ENCODE peak calls at places on chromosomes 7 and 10, in nine cellular contexts. One of them, this sample, is unnamed.
A peak's percentile ranks its signal among the peaks of the same experiment; 100 is the strongest.

GRCh38 chr7:100126239-100126930 is 382 bp upstream of the MBLAC1 start:
- DNase-seq in progenitor cell of endocrine pancreas: no peak
- DNase-seq in fibroblast of lung: no peak
- DNase-seq in Panc1: no peak
- DNase-seq in neural progenitor cell: no peak
- DNase-seq in heart right ventricle: no peak
- DNase-seq in WTC11: no peak
- DNase-seq in cardiac muscle cell: no peak
- DNase-seq in SK-N-SH: no peak
- DNase-seq in this sample: no peak

GRCh38 chr10:11866199-11866925 is 43.2 kb downstream of the PROSER2 start:
- DNase-seq in progenitor cell of endocrine pancreas: no peak
- DNase-seq in fibroblast of lung: no peak
- DNase-seq in Panc1: no peak
- DNase-seq in neural progenitor cell: no peak
- DNase-seq in heart right ventricle: no peak
- DNase-seq in WTC11: no peak
- DNase-seq in cardiac muscle cell: no peak
- DNase-seq in SK-N-SH: no peak
- DNase-seq in this sample: no peak

GRCh38 chr10:84291389-84291788 is 37.0 kb upstream of the CCSER2 start:
- DNase-seq in progenitor cell of endocrine pancreas: peak; percentile 28
- DNase-seq in fibroblast of lung: peak; percentile 69
- DNase-seq in Panc1: no peak
- DNase-seq in neural progenitor cell: peak; percentile 83
- DNase-seq in heart right ventricle: peak; percentile 18
- DNase-seq in WTC11: peak; percentile 48
- DNase-seq in cardiac muscle cell: peak; percentile 73
- DNase-seq in SK-N-SH: no peak
- DNase-seq in this sample: no peak

GRCh38 chr7:15462721-15463389 is 99.0 kb downstream of the AGMO start:
- DNase-seq in progenitor cell of endocrine pancreas: no peak
- DNase-seq in fibroblast of lung: peak; percentile 9
- DNase-seq in Panc1: no peak
- DNase-seq in neural progenitor cell: no peak
- DNase-seq in heart right ventricle: no peak
- DNase-seq in WTC11: no peak
- DNase-seq in cardiac muscle cell: no peak
- DNase-seq in SK-N-SH: no peak
- DNase-seq in this sample: no peak

GRCh38 chr7:3164363-3164762 is 120.7 kb upstream of the CARD11 start:
- DNase-seq in progenitor cell of endocrine pancreas: no peak
- DNase-seq in fibroblast of lung: peak; percentile 16
- DNase-seq in Panc1: no peak
- DNase-seq in neural progenitor cell: peak; percentile 45
- DNase-seq in heart right ventricle: peak; percentile 34
- DNase-seq in WTC11: no peak
- DNase-seq in cardiac muscle cell: no peak
- DNase-seq in SK-N-SH: no peak
- DNase-seq in this sample: no peak

GRCh38 chr10:13803566-13804554 is 217.1 kb downstream of the PRPF18 start:
- DNase-seq in progenitor cell of endocrine pancreas: no peak
- DNase-seq in fibroblast of lung: peak; percentile 62
- DNase-seq in Panc1: no peak
- DNase-seq in neural progenitor cell: no peak
- DNase-seq in heart right ventricle: no peak
- DNase-seq in WTC11: no peak
- DNase-seq in cardiac muscle cell: no peak
- DNase-seq in SK-N-SH: no peak
- DNase-seq in this sample: no peak

GRCh38 chr7:151756866-151757265 is 120.0 kb downstream of the PRKAG2 start:
- DNase-seq in progenitor cell of endocrine pancreas: no peak
- DNase-seq in fibroblast of lung: no peak
- DNase-seq in Panc1: no peak
- DNase-seq in neural progenitor cell: no peak
- DNase-seq in heart right ventricle: no peak
- DNase-seq in WTC11: no peak
- DNase-seq in cardiac muscle cell: no peak
- DNase-seq in SK-N-SH: no peak
- DNase-seq in this sample: no peak

GRCh38 chr7:17939111-17939669 is 1.1 kb downstream of the SNX13 start:
- DNase-seq in progenitor cell of endocrine pancreas: no peak
- DNase-seq in fibroblast of lung: peak; percentile 45
- DNase-seq in Panc1: no peak
- DNase-seq in neural progenitor cell: no peak
- DNase-seq in heart right ventricle: no peak
- DNase-seq in WTC11: no peak
- DNase-seq in cardiac muscle cell: peak; percentile 50
- DNase-seq in SK-N-SH: no peak
- DNase-seq in this sample: no peak

GRCh38 chr7:5452937-5453540 is 29.4 kb upstream of the TNRC18 start:
- DNase-seq in progenitor cell of endocrine pancreas: no peak
- DNase-seq in fibroblast of lung: peak; percentile 62
- DNase-seq in Panc1: no peak
- DNase-seq in neural progenitor cell: peak; percentile 89
- DNase-seq in heart right ventricle: peak; percentile 44
- DNase-seq in WTC11: peak; percentile 61
- DNase-seq in cardiac muscle cell: peak; percentile 94
- DNase-seq in SK-N-SH: peak; percentile 61
- DNase-seq in this sample: no peak

GRCh38 chr10:28151636-28152035 is 151.2 kb downstream of the MPP7 start:
- DNase-seq in progenitor cell of endocrine pancreas: no peak
- DNase-seq in fibroblast of lung: no peak
- DNase-seq in Panc1: no peak
- DNase-seq in neural progenitor cell: no peak
- DNase-seq in heart right ventricle: no peak
- DNase-seq in WTC11: no peak
- DNase-seq in cardiac muscle cell: no peak
- DNase-seq in SK-N-SH: no peak
- DNase-seq in this sample: no peak

GRCh38 chr10:62692085-62692484 is 112.4 kb upstream of the ADO start:
- DNase-seq in progenitor cell of endocrine pancreas: no peak
- DNase-seq in fibroblast of lung: no peak
- DNase-seq in Panc1: no peak
- DNase-seq in neural progenitor cell: no peak
- DNase-seq in heart right ventricle: no peak
- DNase-seq in WTC11: peak; percentile 38
- DNase-seq in cardiac muscle cell: no peak
- DNase-seq in SK-N-SH: no peak
- DNase-seq in this sample: no peak

GRCh38 chr7:106774768-106775551 is 90.1 kb upstream of the PIK3CG start:
- DNase-seq in progenitor cell of endocrine pancreas: no peak
- DNase-seq in fibroblast of lung: peak; percentile 89
- DNase-seq in Panc1: no peak
- DNase-seq in neural progenitor cell: no peak
- DNase-seq in heart right ventricle: no peak
- DNase-seq in WTC11: no peak
- DNase-seq in cardiac muscle cell: peak; percentile 86
- DNase-seq in SK-N-SH: no peak
- DNase-seq in this sample: no peak

GRCh38 chr10:15745748-15746147 is 26.0 kb upstream of the ITGA8 start:
- DNase-seq in progenitor cell of endocrine pancreas: no peak
- DNase-seq in fibroblast of lung: peak; percentile 45
- DNase-seq in Panc1: no peak
- DNase-seq in neural progenitor cell: no peak
- DNase-seq in heart right ventricle: peak; percentile 72
- DNase-seq in WTC11: no peak
- DNase-seq in cardiac muscle cell: peak; percentile 86
- DNase-seq in SK-N-SH: no peak
- DNase-seq in this sample: no peak

GRCh38 chr7:88835147-88835728 is 39.7 kb upstream of the TEX47 start:
- DNase-seq in progenitor cell of endocrine pancreas: no peak
- DNase-seq in fibroblast of lung: peak; percentile 2
- DNase-seq in Panc1: peak; percentile 7
- DNase-seq in neural progenitor cell: peak; percentile 49
- DNase-seq in heart right ventricle: no peak
- DNase-seq in WTC11: no peak
- DNase-seq in cardiac muscle cell: peak; percentile 18
- DNase-seq in SK-N-SH: peak; percentile 39
- DNase-seq in this sample: no peak

GRCh38 chr10:102669206-102670064 is 25.2 kb downstream of the TRIM8 start:
- DNase-seq in progenitor cell of endocrine pancreas: no peak
- DNase-seq in fibroblast of lung: peak; percentile 50
- DNase-seq in Panc1: no peak
- DNase-seq in neural progenitor cell: peak; percentile 48
- DNase-seq in heart right ventricle: peak; percentile 56
- DNase-seq in WTC11: peak; percentile 56
- DNase-seq in cardiac muscle cell: no peak
- DNase-seq in SK-N-SH: peak; percentile 76
- DNase-seq in this sample: no peak
- TF ChIP-seq CTCF in progenitor cell of endocrine pancreas: peak; percentile 38
- TF ChIP-seq CTCF in fibroblast of lung: peak; percentile 35
- TF ChIP-seq CTCF in Panc1: peak; percentile 86
- TF ChIP-seq CTCF in neural progenitor cell: peak; percentile 60
- TF ChIP-seq CTCF in heart right ventricle: no peak
- TF ChIP-seq CTCF in WTC11: peak; percentile 55
- TF ChIP-seq CTCF in cardiac muscle cell: peak; percentile 40
- TF ChIP-seq CTCF in SK-N-SH: peak; percentile 65
- TF ChIP-seq CTCF in this sample: peak; percentile 27

GRCh38 chr10:71011141-71011540 is 122.8 kb upstream of the PCBD1 start:
- DNase-seq in progenitor cell of endocrine pancreas: no peak
- DNase-seq in fibroblast of lung: no peak
- DNase-seq in Panc1: no peak
- DNase-seq in neural progenitor cell: no peak
- DNase-seq in heart right ventricle: no peak
- DNase-seq in WTC11: no peak
- DNase-seq in cardiac muscle cell: no peak
- DNase-seq in SK-N-SH: no peak
- DNase-seq in this sample: no peak

GRCh38 chr10:71007516-71007915 is 119.2 kb upstream of the PCBD1 start:
- DNase-seq in progenitor cell of endocrine pancreas: no peak
- DNase-seq in fibroblast of lung: no peak
- DNase-seq in Panc1: no peak
- DNase-seq in neural progenitor cell: no peak
- DNase-seq in heart right ventricle: no peak
- DNase-seq in WTC11: no peak
- DNase-seq in cardiac muscle cell: no peak
- DNase-seq in SK-N-SH: no peak
- DNase-seq in this sample: no peak

GRCh38 chr10:71008150-71008549 is 119.8 kb upstream of the PCBD1 start:
- DNase-seq in progenitor cell of endocrine pancreas: no peak
- DNase-seq in fibroblast of lung: no peak
- DNase-seq in Panc1: no peak
- DNase-seq in neural progenitor cell: no peak
- DNase-seq in heart right ventricle: no peak
- DNase-seq in WTC11: no peak
- DNase-seq in cardiac muscle cell: no peak
- DNase-seq in SK-N-SH: no peak
- DNase-seq in this sample: no peak

GRCh38 chr10:71009031-71009605 is 120.8 kb upstream of the PCBD1 start:
- DNase-seq in progenitor cell of endocrine pancreas: no peak
- DNase-seq in fibroblast of lung: no peak
- DNase-seq in Panc1: no peak
- DNase-seq in neural progenitor cell: no peak
- DNase-seq in heart right ventricle: no peak
- DNase-seq in WTC11: no peak
- DNase-seq in cardiac muscle cell: no peak
- DNase-seq in SK-N-SH: no peak
- DNase-seq in this sample: no peak

DNA sequence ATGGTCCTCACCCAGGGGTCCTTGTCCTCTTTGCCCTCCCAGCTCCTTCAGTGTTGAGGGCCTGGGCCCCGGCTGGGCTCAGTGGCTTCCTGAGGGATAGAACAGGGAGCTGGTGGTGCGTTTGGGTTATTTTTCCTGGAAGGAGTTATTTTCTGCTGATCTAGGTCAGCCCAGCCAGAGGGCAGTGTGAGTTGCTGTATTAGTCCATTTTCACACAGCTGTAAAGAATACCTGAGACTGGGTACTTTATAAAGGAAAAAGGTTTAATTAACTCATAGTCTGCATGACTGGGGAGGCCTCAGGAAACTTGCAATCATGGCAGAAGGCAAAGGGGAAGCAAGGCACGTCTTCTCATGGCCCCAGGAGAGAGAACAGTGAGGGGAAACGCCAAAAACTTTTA is 122.4 kb upstream of the PCBD1 start:
- DNase-seq in progenitor cell of endocrine pancreas: no peak
- DNase-seq in fibroblast of lung: no peak
- DNase-seq in Panc1: no peak
- DNase-seq in neural progenitor cell: no peak
- DNase-seq in heart right ventricle: no peak
- DNase-seq in WTC11: no peak
- DNase-seq in cardiac muscle cell: no peak
- DNase-seq in SK-N-SH: no peak
- DNase-seq in this sample: no peak
- TF ChIP-seq CTCF in progenitor cell of endocrine pancreas: no peak
- TF ChIP-seq CTCF in fibroblast of lung: no peak
- TF ChIP-seq CTCF in Panc1: no peak
- TF ChIP-seq CTCF in neural progenitor cell: peak; percentile 17
- TF ChIP-seq CTCF in heart right ventricle: no peak
- TF ChIP-seq CTCF in WTC11: no peak
- TF ChIP-seq CTCF in cardiac muscle cell: peak; percentile 13
- TF ChIP-seq CTCF in SK-N-SH: no peak
- TF ChIP-seq CTCF in this sample: no peak

GRCh38 chr10:63783882-63784281 is 262.7 kb downstream of the REEP3 start:
- DNase-seq in progenitor cell of endocrine pancreas: no peak
- DNase-seq in fibroblast of lung: no peak
- DNase-seq in Panc1: no peak
- DNase-seq in neural progenitor cell: no peak
- DNase-seq in heart right ventricle: no peak
- DNase-seq in WTC11: no peak
- DNase-seq in cardiac muscle cell: no peak
- DNase-seq in SK-N-SH: peak; percentile 42
- DNase-seq in this sample: no peak
- TF ChIP-seq CTCF in progenitor cell of endocrine pancreas: no peak
- TF ChIP-seq CTCF in fibroblast of lung: no peak
- TF ChIP-seq CTCF in Panc1: no peak
- TF ChIP-seq CTCF in neural progenitor cell: no peak
- TF ChIP-seq CTCF in heart right ventricle: no peak
- TF ChIP-seq CTCF in WTC11: no peak
- TF ChIP-seq CTCF in cardiac muscle cell: no peak
- TF ChIP-seq CTCF in SK-N-SH: no peak
- TF ChIP-seq CTCF in this sample: no peak

GRCh38 chr10:43237631-43238446 is 29.0 kb downstream of the RASGEF1A start:
- DNase-seq in progenitor cell of endocrine pancreas: no peak
- DNase-seq in fibroblast of lung: no peak
- DNase-seq in Panc1: no peak
- DNase-seq in neural progenitor cell: no peak
- DNase-seq in heart right ventricle: no peak
- DNase-seq in WTC11: peak; percentile 5
- DNase-seq in cardiac muscle cell: no peak
- DNase-seq in SK-N-SH: no peak
- DNase-seq in this sample: no peak

GRCh38 chr10:43237128-43237527 is 29.7 kb downstream of the RASGEF1A start:
- DNase-seq in progenitor cell of endocrine pancreas: peak; percentile 4
- DNase-seq in fibroblast of lung: no peak
- DNase-seq in Panc1: no peak
- DNase-seq in neural progenitor cell: no peak
- DNase-seq in heart right ventricle: no peak
- DNase-seq in WTC11: no peak
- DNase-seq in cardiac muscle cell: no peak
- DNase-seq in SK-N-SH: no peak
- DNase-seq in this sample: no peak

GRCh38 chr10:43234471-43235041 is 32.3 kb downstream of the RASGEF1A start:
- DNase-seq in progenitor cell of endocrine pancreas: no peak
- DNase-seq in fibroblast of lung: no peak
- DNase-seq in Panc1: no peak
- DNase-seq in neural progenitor cell: no peak
- DNase-seq in heart right ventricle: no peak
- DNase-seq in WTC11: peak; percentile 3
- DNase-seq in cardiac muscle cell: no peak
- DNase-seq in SK-N-SH: no peak
- DNase-seq in this sample: no peak

GRCh38 chr10:43235070-43235900 is 31.6 kb downstream of the RASGEF1A start:
- DNase-seq in progenitor cell of endocrine pancreas: peak; percentile 7
- DNase-seq in fibroblast of lung: no peak
- DNase-seq in Panc1: no peak
- DNase-seq in neural progenitor cell: no peak
- DNase-seq in heart right ventricle: no peak
- DNase-seq in WTC11: peak; percentile 4
- DNase-seq in cardiac muscle cell: no peak
- DNase-seq in SK-N-SH: no peak
- DNase-seq in this sample: no peak

GRCh38 chr10:43236176-43236850 is 30.6 kb downstream of the RASGEF1A start:
- DNase-seq in progenitor cell of endocrine pancreas: no peak
- DNase-seq in fibroblast of lung: no peak
- DNase-seq in Panc1: no peak
- DNase-seq in neural progenitor cell: no peak
- DNase-seq in heart right ventricle: no peak
- DNase-seq in WTC11: no peak
- DNase-seq in cardiac muscle cell: no peak
- DNase-seq in SK-N-SH: no peak
- DNase-seq in this sample: no peak
- TF ChIP-seq CTCF in progenitor cell of endocrine pancreas: no peak
- TF ChIP-seq CTCF in fibroblast of lung: no peak
- TF ChIP-seq CTCF in Panc1: no peak
- TF ChIP-seq CTCF in neural progenitor cell: no peak
- TF ChIP-seq CTCF in heart right ventricle: no peak
- TF ChIP-seq CTCF in WTC11: no peak
- TF ChIP-seq CTCF in cardiac muscle cell: no peak
- TF ChIP-seq CTCF in SK-N-SH: no peak
- TF ChIP-seq CTCF in this sample: no peak